ENCODE peak calls at places on chromosomes 13 and 19, in five cellular contexts. C is IMR-90, H is B cell, R is neural crest cell, T is AG09309. N is an unnamed sample.

GRCh38 chr13:102770435-102770834 is 3.2 kb downstream of the TEX30 start:
- DNase-seq in C (no peak), H (no peak), R (no peak), T (no peak), N (no peak)

GRCh38 chr13:71320452-71320851 is 546.6 kb downstream of the DACH1 start:
- DNase-seq in C (peak; percentile 41), H (no peak), R (no peak), T (no peak), N (peak; percentile 20)

GRCh38 chr19:10110076-10110971 is 1.2 kb upstream of the P2RY11 start:
- DNase-seq in C (no peak), H (peak; percentile 8), R (no peak), T (no peak), N (no peak)

GRCh38 chr19:34675250-34675649 is 1.7 kb downstream of the SCGB2B2 start:
- DNase-seq in C (no peak), H (no peak), R (no peak), T (no peak), N (no peak)

GRCh38 chr13:34738251-34739170 is 203.6 kb upstream of the NBEA start:
- DNase-seq in C (no peak), H (no peak), R (no peak), T (no peak), N (no peak)

GRCh38 chr13:46544811-46545210 is 8.2 kb upstream of the LRCH1 start:
- DNase-seq in C (no peak), H (no peak), R (no peak), T (no peak), N (no peak)

GRCh38 chr19:7533925-7534480 is 1.5 kb upstream of the PNPLA6 start:
- DNase-seq in C (peak; percentile 85), H (peak; percentile 96), R (peak; percentile 64), T (peak; percentile 51), N (no peak)

GRCh38 chr19:15464394-15465385 is at the start of gene RASAL3:
- DNase-seq in C (no peak), H (peak; percentile 78), R (no peak), T (no peak), N (no peak)

GRCh38 chr13:113495494-113496251 is 5.2 kb upstream of the DCUN1D2 start:
- DNase-seq in C (peak; percentile 41), H (no peak), R (no peak), T (no peak), N (peak; percentile 16)

GRCh38 chr19:38507551-38508127 is 74.1 kb downstream of the RYR1 start:
- DNase-seq in C (no peak), H (no peak), R (no peak), T (no peak), N (no peak)

GRCh38 chr19:45768644-45769053 is 403 bp downstream of the SIX5 start:
- DNase-seq in C (peak; percentile 41), H (peak; percentile 74), R (peak; percentile 43), T (no peak), N (no peak)

GRCh38 chr19:40862785-40863184 is 12.5 kb upstream of the CYP2A6 start:
- DNase-seq in C (no peak), H (no peak), R (no peak), T (peak; percentile 82), N (no peak)

GRCh38 chr13:111251646-111252448 is 68.6 kb upstream of the TEX29 start:
- DNase-seq in C (no peak), H (no peak), R (no peak), T (no peak), N (no peak)

GRCh38 chr19:52034051-52034728 is 6.0 kb upstream of the ZNF614 start:
- DNase-seq in C (peak; percentile 8), H (no peak), R (no peak), T (no peak), N (no peak)

GRCh38 chr19:49927526-49928264 is 1.3 kb upstream of the ATF5 start:
- DNase-seq in C (no peak), H (no peak), R (no peak), T (no peak), N (no peak)

GRCh38 chr19:18002347-18002850 is 5.6 kb upstream of the ARRDC2 start:
- DNase-seq in C (no peak), H (peak; percentile 67), R (no peak), T (no peak), N (no peak)

GRCh38 chr19:33513424-33513823 is 8.2 kb downstream of the PEPD start:
- DNase-seq in C (no peak), H (no peak), R (no peak), T (no peak), N (no peak)

GRCh38 chr13:85575110-85575509 is 224.1 kb downstream of the SLITRK6 start:
- DNase-seq in C (no peak), H (no peak), R (no peak), T (no peak), N (no peak)

GRCh38 chr19:13633109-13633508 is 126.8 kb upstream of the CACNA1A start:
- DNase-seq in C (peak; percentile 79), H (no peak), R (no peak), T (no peak), N (no peak)

GRCh38 chr19:45100797-45101196 is 7.8 kb downstream of the PPP1R37 start:
- DNase-seq in C (peak; percentile 69), H (no peak), R (no peak), T (no peak), N (no peak)

GRCh38 chr19:7590256-7590655 is 5.4 kb upstream of the CAMSAP3 start:
- DNase-seq in C (no peak), H (no peak), R (no peak), T (no peak), N (no peak)

GRCh38 chr13:39787086-39787487 is 131.6 kb downstream of the COG6 start:
- DNase-seq in C (no peak), H (no peak), R (no peak), T (peak; percentile 37), N (no peak)

GRCh38 chr19:20367811-20368294 is 197.7 kb downstream of the ZNF737 start:
- DNase-seq in C (no peak), H (no peak), R (no peak), T (no peak), N (peak; percentile 58)

GRCh38 chr13:32824671-32825070 is 191.6 kb upstream of the KL start:
- DNase-seq in C (peak; percentile 95), H (no peak), R (no peak), T (peak; percentile 52), N (peak; percentile 35)

GRCh38 chr13:78317030-78317429 is 286.3 kb downstream of the POU4F1 start:
- DNase-seq in C (no peak), H (no peak), R (no peak), T (no peak), N (no peak)

N was measured in iPS DF 6.9.